ENCODE peak calls at places on chromosomes 7 and 10, in eight cellular contexts. Q, K, G, N, S, B, F and J are unnamed samples.

GRCh38 chr10:110651044-110651958 is 7.2 kb downstream of the RBM20 start:
- DNase-seq in G (no peak), K (peak; percentile 90), S (no peak), F (peak; percentile 84), N (peak; percentile 84), Q (no peak), B (no peak), J (no peak)

GRCh38 chr10:126242352-126243260 is 145.7 kb downstream of the ADAM12 start:
- DNase-seq in G (peak; percentile 47), S (no peak), F (peak; percentile 95), N (peak; percentile 93), Q (no peak), B (no peak), K (peak; percentile 92), J (no peak)

GRCh38 chr10:113132651-113133088 is 182.6 kb downstream of the TCF7L2 start:
- DNase-seq in F (peak; percentile 71), G (no peak), N (peak; percentile 65), S (no peak), K (peak; percentile 68), B (peak; percentile 73), Q (no peak), J (no peak)

GRCh38 chr7:16695621-16696237 is 49.7 kb downstream of the BZW2 start:
- DNase-seq in B (peak; percentile 57), F (peak; percentile 72), S (peak; percentile 30), K (peak; percentile 44), G (peak; percentile 47), N (peak; percentile 76), Q (peak; percentile 48), J (peak; percentile 80)

GRCh38 chr7:121541457-121541856 is 145.3 kb upstream of the FAM3C start:
- DNase-seq in B (no peak), F (no peak), Q (no peak), N (no peak), G (peak; percentile 48), K (no peak), S (no peak), J (no peak)

GRCh38 chr10:87092356-87092860 is 2.2 kb downstream of the GLUD1 start:
- DNase-seq in S (no peak), N (peak; percentile 75), F (peak; percentile 62), Q (no peak), K (peak; percentile 37), G (peak; percentile 31), B (peak; percentile 7), J (peak; percentile 49)

GRCh38 chr7:53398566-53398965 is 363.1 kb downstream of the POM121L12 start:
- DNase-seq in K (no peak), F (no peak), Q (no peak), N (no peak), B (no peak), S (no peak), G (no peak), J (no peak)

GRCh38 chr7:47100815-47101435 is 481.0 kb downstream of the TNS3 start:
- DNase-seq in B (peak; percentile 72), N (peak; percentile 79), S (peak; percentile 73), Q (peak; percentile 61), F (peak; percentile 66), K (no peak), G (peak; percentile 35), J (peak; percentile 89)

GRCh38 chr7:42770106-42770505 is 141.8 kb downstream of the C7orf25 start:
- DNase-seq in Q (no peak), N (peak; percentile 64), G (peak; percentile 38), F (no peak), K (no peak), S (no peak), B (no peak), J (peak; percentile 54)

GRCh38 chr10:74058658-74059057 is 60.7 kb downstream of the VCL start:
- DNase-seq in B (peak; percentile 28), F (peak; percentile 50), Q (peak; percentile 18), S (peak; percentile 29), G (no peak), N (no peak), K (peak; percentile 18), J (peak; percentile 77)

GRCh38 chr10:78337646-78338391 is 304.2 kb downstream of the RPS24 start:
- DNase-seq in G (no peak), B (no peak), Q (no peak), K (peak; percentile 47), N (peak; percentile 66), F (no peak), S (no peak), J (no peak)

DNA sequence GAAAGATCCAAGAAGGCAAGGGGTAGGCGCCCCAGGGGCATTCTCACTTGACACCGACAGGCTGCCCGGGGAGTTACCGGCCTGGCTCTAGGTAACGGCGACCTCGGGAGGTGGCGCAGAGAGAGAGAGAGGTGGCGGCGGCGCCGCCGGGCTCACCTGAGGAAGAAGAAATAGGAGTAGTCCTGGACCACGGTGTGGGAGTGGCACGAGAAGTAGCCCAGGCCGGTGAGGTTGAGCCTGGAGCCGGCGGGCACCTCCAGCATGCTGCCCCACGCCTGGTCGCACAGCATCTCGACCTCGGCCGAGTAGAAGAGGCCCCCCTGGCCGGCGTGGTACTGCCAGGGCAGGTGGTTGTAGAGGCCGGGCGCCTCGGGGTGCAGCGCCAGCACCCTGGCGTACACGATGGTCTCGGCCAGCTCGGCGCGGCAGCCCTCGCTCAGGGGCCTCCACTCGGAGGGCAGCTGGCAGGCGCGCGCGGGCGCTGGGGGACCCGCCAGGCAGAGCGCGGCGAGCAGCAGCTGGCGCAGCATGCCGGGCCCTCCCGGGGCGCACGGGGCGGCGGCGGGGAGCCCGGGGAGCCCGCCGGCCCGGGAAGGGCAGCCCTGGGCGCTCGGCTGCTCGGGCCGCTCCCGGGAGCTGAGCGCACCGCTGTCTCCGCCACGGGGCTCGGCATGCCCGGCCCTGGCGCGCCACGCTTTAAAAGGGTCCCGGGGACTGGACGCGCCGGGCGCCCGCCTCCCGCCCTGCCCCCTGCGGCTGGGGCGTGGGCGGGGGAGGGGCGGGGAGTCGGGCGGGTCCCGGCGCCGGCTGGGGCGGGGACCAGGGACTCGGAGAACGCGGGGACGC is at the start of gene CCDC3:
- DNase-seq in Q (no peak), N (peak; percentile 5), F (no peak), S (no peak), B (peak; percentile 61), G (no peak), K (no peak), J (no peak)
- TF ChIP-seq EZH2 in Q (no peak), N (peak; percentile 24), F (peak; percentile 63), S (no peak), B (peak; percentile 66), G (no peak), K (peak; percentile 66), J (no peak)

GRCh38 chr10:17022399-17022798 is 107.2 kb downstream of the CUBN start:
- DNase-seq in F (no peak), G (no peak), Q (no peak), B (peak; percentile 63), S (no peak), K (no peak), N (no peak), J (no peak)
- H3K9ac ChIP-seq in F (no peak overlapping the region), G (no peak overlapping the region), Q (no peak overlapping the region), B (no peak overlapping the region), S (no peak overlapping the region), K (peak overlapping the region; percentile 82), N (peak overlapping the region; percentile 88), J (peak overlapping the region; percentile 50)

GRCh38 chr10:121572857-121573540 is 25.2 kb downstream of the FGFR2 start:
- DNase-seq in B (no peak), K (no peak), N (no peak), G (no peak), S (no peak), F (no peak), Q (no peak), J (no peak)
- H3K27ac ChIP-seq in B (no peak overlapping the region), K (no peak overlapping the region), N (no peak overlapping the region), G (peak overlapping the region; percentile 14), S (no peak overlapping the region), F (no peak overlapping the region), Q (no peak overlapping the region), J (no peak overlapping the region)

GRCh38 chr10:123398180-123398591 is 244.0 kb downstream of the BUB3 start:
- DNase-seq in N (no peak), G (no peak), K (no peak), B (no peak), S (peak; percentile 97), F (no peak), Q (no peak), J (no peak)
- TF ChIP-seq EZH2 in N (no peak), G (no peak), K (no peak), B (no peak), S (no peak), F (no peak), Q (no peak), J (no peak)

DNA sequence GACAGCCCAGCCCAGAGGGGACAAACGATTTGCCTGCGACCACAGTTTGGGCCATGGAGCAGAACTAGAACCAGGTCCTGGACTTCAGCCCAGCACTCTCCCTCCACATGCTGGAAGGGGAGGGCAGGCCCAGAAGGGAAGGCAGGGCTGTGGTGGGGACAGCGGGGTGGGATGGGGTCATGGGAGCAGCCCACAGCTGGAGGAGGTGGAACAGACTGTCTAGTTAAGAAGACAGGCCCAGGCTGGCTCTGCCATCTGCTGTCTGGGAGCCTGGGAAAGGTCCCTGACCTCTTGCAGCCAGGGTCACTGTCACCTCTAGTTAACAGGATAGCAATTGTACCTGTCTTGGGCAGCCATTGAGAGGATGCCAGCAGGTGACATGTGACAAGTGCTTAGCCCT is 36.8 kb upstream of the CHST15 start:
- DNase-seq in Q (no peak), S (no peak), B (no peak), F (no peak), G (no peak), N (no peak), K (no peak), J (no peak)
- H3K9ac ChIP-seq in Q (no peak overlapping the region), S (no peak overlapping the region), B (no peak overlapping the region), F (no peak overlapping the region), G (no peak overlapping the region), N (no peak overlapping the region), K (no peak overlapping the region), J (no peak overlapping the region)